ENCODE peak calls at places on chromosomes 16 and 17, in five cellular contexts. Z is HCT116, O is endothelial cell of umbilical vein, D is A549, I is Peyer's patch. K is an unnamed sample.

GRCh38 chr16:52957199-52957598 is 95.5 kb downstream of the CHD9NB start:
- DNase-seq in O (no peak), I (no peak), D (no peak), Z (no peak), K (no peak)

GRCh38 chr17:81941484-81942166 is 4.5 kb upstream of the PYCR1 start:
- DNase-seq in O (no peak), I (no peak), Z (no peak), D (no peak), K (peak; percentile 78)

GRCh38 chr17:74245145-74245817 is 28.8 kb upstream of the DNAI2 start:
- DNase-seq in I (no peak), Z (no peak), O (no peak), D (no peak), K (no peak)

GRCh38 chr17:65468321-65468720 is 93.1 kb downstream of the AXIN2 start:
- DNase-seq in D (no peak), O (no peak), Z (no peak), I (no peak), K (no peak)

GRCh38 chr17:42894283-42895184 is 6.1 kb upstream of the G6PC1 start:
- DNase-seq in D (no peak), I (no peak), Z (no peak), O (peak; percentile 8), K (no peak)

GRCh38 chr17:48392836-48393235 is 37.2 kb downstream of the SKAP1 start:
- DNase-seq in Z (no peak), D (no peak), I (no peak), O (no peak), K (no peak)

GRCh38 chr17:66782866-66783265 is 52.1 kb upstream of the CACNG5 start:
- DNase-seq in I (no peak), Z (no peak), D (no peak), O (no peak), K (no peak)

GRCh38 chr16:85172465-85173071 is 60.3 kb upstream of the CIBAR2 start:
- DNase-seq in O (peak; percentile 71), D (peak; percentile 66), Z (peak; percentile 65), I (no peak), K (peak; percentile 69)

GRCh38 chr17:79970576-79971068 is 65.0 kb downstream of the TBC1D16 start:
- DNase-seq in D (no peak), I (peak; percentile 48), O (no peak), Z (peak; percentile 38), K (no peak)

GRCh38 chr17:79483122-79483521 is 127.7 kb downstream of the RBFOX3 start:
- DNase-seq in Z (no peak), O (no peak), D (no peak), I (no peak), K (no peak)

GRCh38 chr16:19809121-19809635 is 75.5 kb downstream of the GPRC5B start:
- DNase-seq in O (no peak), D (no peak), I (no peak), Z (no peak), K (no peak)

GRCh38 chr17:81379523-81379942 is 15.7 kb upstream of the BAHCC1 start:
- DNase-seq in I (no peak), D (no peak), Z (peak; percentile 81), O (no peak), K (no peak)

DNA sequence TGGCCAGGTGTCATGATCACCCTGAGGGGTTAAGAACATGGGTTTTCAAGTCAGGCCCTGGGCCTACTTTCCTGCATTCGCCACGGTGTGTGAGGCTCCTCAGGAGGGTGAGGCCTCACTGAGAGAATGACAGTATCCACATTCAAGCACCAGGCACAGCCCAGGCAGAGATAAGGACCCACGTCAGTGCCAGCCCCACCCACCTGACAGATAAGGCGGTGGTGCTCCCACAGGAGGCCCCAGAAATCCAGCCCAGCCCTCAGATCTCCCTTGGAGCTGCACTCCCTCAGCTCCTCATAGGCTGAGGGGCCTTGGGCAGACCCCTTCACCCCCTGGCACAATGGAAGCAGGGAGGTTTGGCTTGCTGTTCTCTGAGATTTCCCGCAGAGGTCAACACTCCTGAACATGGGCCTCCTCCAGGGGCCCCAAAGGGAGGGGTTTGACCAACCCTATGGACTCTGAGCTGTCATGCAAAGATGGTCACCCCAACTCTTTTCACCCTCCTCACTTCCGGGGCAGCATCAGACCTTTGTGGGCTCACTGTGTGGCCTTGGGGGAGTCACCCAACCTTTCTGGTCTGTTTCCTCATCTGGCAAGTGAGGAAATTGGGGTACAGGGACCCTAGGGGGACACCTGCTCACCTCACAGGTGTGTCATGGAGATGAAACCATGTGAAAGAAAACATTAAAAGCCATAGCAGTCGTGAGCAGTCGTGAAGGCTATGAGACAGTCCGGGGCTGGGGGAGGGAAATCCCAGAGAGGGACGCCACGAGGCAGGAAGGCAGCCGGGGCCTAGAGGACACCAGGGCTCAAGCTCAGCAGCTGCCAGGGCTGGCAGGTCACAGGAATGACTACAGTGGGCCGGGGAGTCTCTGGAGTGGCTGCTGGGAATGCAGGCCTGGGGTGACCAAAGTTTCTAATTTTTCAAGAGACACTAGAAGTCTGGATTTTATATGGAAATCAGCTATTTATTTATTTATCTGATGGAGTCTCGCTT is 15.4 kb downstream of the PLLP start:
- DNase-seq in I (no peak), D (no peak), O (no peak), Z (no peak), K (peak; percentile 70)
- H3K27ac ChIP-seq in I (peak overlapping the region; percentile 74), D (peak overlapping the region; percentile 21), O (no peak overlapping the region), Z (no peak overlapping the region), K (no peak overlapping the region)

DNA sequence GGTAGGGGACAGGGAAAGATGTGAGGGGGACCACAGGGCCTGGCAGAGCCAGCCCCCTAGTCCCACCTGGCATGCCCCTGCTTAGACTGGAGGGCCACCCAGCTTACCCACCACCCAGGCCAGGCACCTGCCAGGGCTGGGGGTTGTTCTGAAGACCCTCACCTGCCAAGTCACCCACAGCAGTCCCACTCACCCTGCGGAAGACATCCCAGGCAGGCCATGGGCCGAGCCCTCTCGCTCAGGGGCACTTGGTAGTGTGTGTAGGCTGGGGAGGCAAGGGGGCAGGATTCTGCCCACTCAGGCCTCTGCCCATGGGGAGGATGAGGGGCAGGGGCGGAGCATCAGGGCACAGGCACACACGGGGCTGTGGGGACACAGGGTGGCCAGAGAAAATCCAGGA is 4.0 kb downstream of the PLCD3 start:
- DNase-seq in I (no peak), D (no peak), Z (no peak), O (no peak), K (no peak)
- H3K4me1 ChIP-seq in I (peaks cover 12% of the 10 kb centered on the region), D (peaks cover 77% of the 10 kb centered on the region), Z (peaks cover 89% of the 10 kb centered on the region), O (peaks cover 41% of the 10 kb centered on the region), K (peaks cover 64% of the 10 kb centered on the region)

DNA sequence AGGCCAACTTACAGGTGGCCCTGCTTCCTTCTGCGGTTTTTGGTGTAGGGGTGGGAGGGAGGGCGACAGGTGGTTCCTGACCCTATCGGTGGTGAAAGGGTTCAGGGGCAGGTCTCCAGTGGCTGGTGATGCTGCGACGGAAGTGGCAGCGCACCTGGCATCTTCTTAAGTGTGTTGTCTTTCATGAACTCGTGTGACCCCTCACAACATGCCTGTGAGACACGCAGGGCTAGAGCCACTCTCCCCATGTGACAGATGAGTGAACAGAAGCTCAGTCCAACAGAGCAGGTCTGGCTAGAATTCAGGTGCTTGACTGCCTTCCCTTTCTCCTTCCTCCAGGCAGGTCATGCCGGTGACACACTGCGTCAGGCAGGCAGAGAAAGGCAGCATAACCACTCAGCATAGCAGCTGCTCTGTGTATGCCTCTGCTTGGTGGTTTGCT is 8.0 kb downstream of the TNFAIP1 start:
- DNase-seq in I (no peak), D (no peak), Z (no peak), O (no peak), K (no peak)
- TF ChIP-seq POLR2A in I (no peak), D (no peak), Z (no peak), O (no peak), K (no peak)

GRCh38 chr17:4364622-4365041 is 1.8 kb downstream of the UBE2G1 start:
- DNase-seq in D (no peak), I (no peak), Z (no peak), O (no peak), K (no peak)
- H3K27ac ChIP-seq in D (peak overlapping the region; percentile 96), I (peak overlapping the region; percentile 99), Z (peak overlapping the region; percentile 95), O (peak overlapping the region; percentile 61), K (peak overlapping the region; percentile 99)